ENCODE peak calls at places on chromosomes 3 and 15, in ten cellular contexts. V is SK-N-SH, O is right cardiac atrium, T is SJSA1, Y is adipocyte, L is mammary epithelial cell, U is MG63, M is tibial artery, I is right lobe of liver, X is hepatocyte. P is an unnamed sample.

GRCh38 chr3:46881819-46882376 is 4.4 kb downstream of the PTH1R start:
- DNase-seq in V (peak; percentile 83), O (peak; percentile 85), T (no peak), Y (peak; percentile 86), L (no peak), U (no peak), M (no peak), I (no peak), X (peak; percentile 76), P (peak; percentile 67)

GRCh38 chr15:90665288-90666134 is 51.6 kb upstream of the BLM start:
- DNase-seq in V (peak; percentile 91), O (peak; percentile 89), T (peak; percentile 87), Y (peak; percentile 79), L (peak; percentile 64), U (peak; percentile 70), M (peak; percentile 86), I (peak; percentile 81), X (no peak), P (peak; percentile 68)

GRCh38 chr3:24596626-24597025 is 102.0 kb upstream of the THRB start:
- DNase-seq in V (no peak), O (no peak), T (no peak), Y (no peak), L (peak; percentile 85), U (no peak), M (no peak), I (no peak), X (no peak), P (no peak)

GRCh38 chr3:123678108-123678511 is 93.3 kb upstream of the HACD2 start:
- DNase-seq in V (no peak), O (no peak), T (no peak), Y (peak; percentile 61), L (peak; percentile 82), U (peak; percentile 79), M (no peak), I (no peak), X (no peak), P (no peak)

GRCh38 chr3:120661106-120661962 is 20.7 kb downstream of the HGD start:
- DNase-seq in V (peak; percentile 6), O (no peak), T (no peak), Y (peak; percentile 61), L (no peak), U (no peak), M (no peak), I (no peak), X (no peak), P (no peak)

GRCh38 chr15:90594297-90594696 is 64.6 kb downstream of the CRTC3 start:
- DNase-seq in V (no peak), O (peak; percentile 89), T (no peak), Y (no peak), L (no peak), U (no peak), M (peak; percentile 95), I (peak; percentile 83), X (no peak), P (peak; percentile 83)

GRCh38 chr15:41772720-41773331 is 1.5 kb upstream of the MAPKBP1 start:
- DNase-seq in V (peak; percentile 61), O (peak; percentile 60), T (peak; percentile 57), Y (peak; percentile 87), L (peak; percentile 68), U (peak; percentile 34), M (peak; percentile 69), I (no peak), X (peak; percentile 78), P (no peak)

GRCh38 chr3:176514297-176514696 is 683.0 kb downstream of the TBL1XR1 start:
- DNase-seq in V (no peak), O (peak; percentile 18), T (peak; percentile 56), Y (peak; percentile 79), L (peak; percentile 32), U (peak; percentile 35), M (no peak), I (no peak), X (peak; percentile 29), P (no peak)

GRCh38 chr3:105970283-105970682 is 101.5 kb upstream of the CBLB start:
- DNase-seq in V (no peak), O (peak; percentile 37), T (no peak), Y (peak; percentile 93), L (peak; percentile 80), U (peak; percentile 50), M (peak; percentile 68), I (peak; percentile 61), X (peak; percentile 11), P (no peak)

GRCh38 chr3:94089126-94089525 is 26.3 kb downstream of the NSUN3 start:
- DNase-seq in V (no peak), O (no peak), T (no peak), Y (no peak), L (no peak), U (no peak), M (no peak), I (no peak), X (no peak), P (no peak)

GRCh38 chr3:30611613-30612421 is 5.4 kb downstream of the TGFBR2 start:
- DNase-seq in V (no peak), O (no peak), T (no peak), Y (peak; percentile 49), L (peak; percentile 74), U (peak; percentile 24), M (no peak), I (no peak), X (no peak), P (no peak)

GRCh38 chr3:169980055-169980454 is 13.4 kb downstream of the SEC62 start:
- DNase-seq in V (no peak), O (no peak), T (no peak), Y (peak; percentile 87), L (no peak), U (no peak), M (no peak), I (no peak), X (peak; percentile 22), P (no peak)

GRCh38 chr15:22229971-22230815 is 149.9 kb downstream of the OR4M2 start:
- DNase-seq in V (no peak), O (no peak), T (no peak), Y (no peak), L (no peak), U (peak; percentile 41), M (no peak), I (no peak), X (no peak), P (no peak)
- H3K9me3 ChIP-seq in V (no peaks in the 10 kb centered on the region), O (no peaks in the 10 kb centered on the region), T (no peaks in the 10 kb centered on the region), Y (peaks cover 4% of the 10 kb centered on the region), L (no peaks in the 10 kb centered on the region), U (no peaks in the 10 kb centered on the region), M (peaks cover 9% of the 10 kb centered on the region), I (no peaks in the 10 kb centered on the region), X (peaks cover 18% of the 10 kb centered on the region), P (no peaks in the 10 kb centered on the region)

GRCh38 chr3:60461199-60461598 is 790.1 kb downstream of the FHIT start:
- DNase-seq in V (no peak), O (no peak), T (no peak), Y (no peak), L (no peak), U (no peak), M (no peak), I (no peak), X (no peak), P (no peak)
- H3K4me3 ChIP-seq in V (no peak overlapping the region), O (no peak overlapping the region), T (no peak overlapping the region), Y (no peak overlapping the region), L (no peak overlapping the region), U (no peak overlapping the region), M (no peak overlapping the region), I (no peak overlapping the region), X (no peak overlapping the region), P (no peak overlapping the region)

DNA sequence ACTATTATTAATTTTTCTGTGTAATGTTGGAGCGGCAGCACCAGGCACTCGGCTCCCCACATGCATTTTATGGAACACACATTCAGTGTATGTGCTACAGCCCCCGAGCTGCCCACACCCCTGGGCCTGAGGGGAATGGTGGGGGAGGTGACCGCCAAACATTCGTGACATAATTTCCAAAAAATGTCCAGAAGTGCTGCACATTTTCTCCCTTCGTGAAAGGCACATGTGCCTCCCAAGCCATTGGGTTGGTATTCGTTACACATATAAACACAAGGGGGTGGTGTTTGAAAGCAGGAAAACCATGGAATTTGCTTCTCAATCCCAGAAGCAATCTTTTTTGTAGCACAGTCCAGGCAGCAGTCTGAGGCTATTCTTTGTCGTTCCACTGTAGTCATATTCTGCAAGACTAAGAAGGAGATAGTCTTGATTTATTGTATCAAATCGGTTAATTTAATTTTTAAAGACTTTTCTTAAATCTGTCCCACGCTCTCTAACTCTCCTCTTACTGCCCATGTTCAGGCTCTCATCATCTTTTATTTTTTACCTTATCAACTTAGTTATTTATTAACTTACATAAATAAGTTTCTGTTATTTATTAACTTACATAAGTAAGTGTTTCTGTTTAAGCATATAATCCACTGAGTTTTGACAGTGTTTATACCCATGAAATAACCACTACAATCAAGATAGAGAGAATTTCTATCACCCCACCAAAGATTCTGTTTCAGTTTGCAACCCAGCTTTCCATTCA is 39.2 kb upstream of the POLR2M start:
- DNase-seq in V (peak; percentile 42), O (peak; percentile 51), T (no peak), Y (peak; percentile 90), L (peak; percentile 50), U (peak; percentile 43), M (no peak), I (no peak), X (peak; percentile 68), P (no peak)
- H3K9me3 ChIP-seq in V (no peaks in the 10 kb centered on the region), O (no peaks in the 10 kb centered on the region), T (no peaks in the 10 kb centered on the region), Y (no peaks in the 10 kb centered on the region), L (no peaks in the 10 kb centered on the region), U (no peaks in the 10 kb centered on the region), M (no peaks in the 10 kb centered on the region), I (no peaks in the 10 kb centered on the region), X (no peaks in the 10 kb centered on the region), P (no peaks in the 10 kb centered on the region)

GRCh38 chr3:141294848-141295247 is 63.2 kb downstream of the PXYLP1 start:
- DNase-seq in V (no peak), O (no peak), T (no peak), Y (peak; percentile 56), L (peak; percentile 75), U (peak; percentile 39), M (no peak), I (no peak), X (no peak), P (no peak)
- H3K4me3 ChIP-seq in V (peak overlapping the region; percentile 4), O (peak overlapping the region; percentile 56), T (peak overlapping the region; percentile 24), Y (peak overlapping the region; percentile 84), L (no peak overlapping the region), U (peak overlapping the region; percentile 18), M (peak overlapping the region; percentile 48), I (peak overlapping the region; percentile 48), X (no peak overlapping the region), P (peak overlapping the region; percentile 39)

DNA sequence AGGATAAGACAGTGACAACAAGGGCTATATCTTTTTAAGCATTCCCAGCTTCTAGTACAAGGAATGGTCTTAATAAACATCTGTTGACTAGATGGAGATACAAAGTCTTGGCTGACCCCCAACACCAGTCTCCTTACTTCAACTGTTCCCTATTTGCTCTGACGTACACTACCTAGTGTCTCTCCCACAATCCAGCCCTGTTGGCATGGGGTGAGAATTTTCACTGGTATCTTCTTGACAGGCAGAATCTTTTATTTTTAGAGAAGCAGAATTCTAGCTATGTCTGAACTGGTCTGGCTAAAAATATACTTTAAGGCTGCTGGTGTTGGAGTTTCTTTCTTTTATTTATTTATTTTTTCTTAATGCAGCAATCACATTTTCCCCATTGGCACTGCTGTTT is 82.0 kb downstream of the ETFA start:
- DNase-seq in V (no peak), O (no peak), T (no peak), Y (no peak), L (no peak), U (no peak), M (no peak), I (no peak), X (no peak), P (peak; percentile 38)
- H3K9me3 ChIP-seq in V (no peaks in the 10 kb centered on the region), O (no peaks in the 10 kb centered on the region), T (no peaks in the 10 kb centered on the region), Y (no peaks in the 10 kb centered on the region), L (no peaks in the 10 kb centered on the region), U (no peaks in the 10 kb centered on the region), M (no peaks in the 10 kb centered on the region), I (no peaks in the 10 kb centered on the region), X (no peaks in the 10 kb centered on the region), P (no peaks in the 10 kb centered on the region)

GRCh38 chr3:95901948-95902347 is 912.4 kb upstream of the EPHA6 start:
- DNase-seq in V (no peak), O (no peak), T (no peak), Y (no peak), L (no peak), U (no peak), M (no peak), I (no peak), X (no peak), P (no peak)
- H3K4me3 ChIP-seq in V (no peak overlapping the region), O (no peak overlapping the region), T (no peak overlapping the region), Y (no peak overlapping the region), L (no peak overlapping the region), U (no peak overlapping the region), M (no peak overlapping the region), I (no peak overlapping the region), X (no peak overlapping the region), P (no peak overlapping the region)